ENCODE peak calls at places on chromosomes 12 and 14, in seven cellular contexts. T, J, W, G, N, Z and X are unnamed samples.

GRCh38 chr14:103825103-103825502 is 22.3 kb downstream of the PPP1R13B start:
- DNase-seq in T (no peak), N (no peak), Z (no peak), J (no peak), G (no peak), W (no peak), X (no peak)

GRCh38 chr14:80164991-80165390 is 46.3 kb downstream of the DIO2 start:
- DNase-seq in W (peak), N (no peak), Z (no peak), T (no peak), J (no peak), G (no peak), X (no peak)

GRCh38 chr12:109542014-109542413 is 31.3 kb downstream of the MMAB start:
- DNase-seq in T (no peak), G (no peak), N (no peak), J (no peak), W (no peak), Z (no peak), X (no peak)

GRCh38 chr14:65506801-65507200 is 94.3 kb downstream of the FUT8 start:
- DNase-seq in Z (no peak), J (no peak), T (no peak), W (no peak), N (no peak), G (no peak), X (no peak)

GRCh38 chr12:106248177-106248848 is 493 bp upstream of the CKAP4 start:
- DNase-seq in W (no peak), Z (peak), N (no peak), J (peak), G (peak), T (peak), X (peak)

GRCh38 chr12:85558684-85559083 is 277.5 kb downstream of the RASSF9 start:
- DNase-seq in W (no peak), Z (no peak), G (no peak), N (no peak), J (no peak), T (no peak), X (no peak)

GRCh38 chr14:64704145-64704742 is at the start of gene PLEKHG3:
- DNase-seq in T (peak), N (no peak), J (peak), W (no peak), G (peak), Z (peak), X (peak)

GRCh38 chr14:22644305-22644635 is at the start of gene OR6J1:
- DNase-seq in Z (no peak), N (no peak), W (no peak), J (no peak), T (no peak), G (no peak), X (no peak)

GRCh38 chr14:44287858-44288257 is 219.2 kb downstream of the FSCB start:
- DNase-seq in T (no peak), J (no peak), Z (no peak), G (no peak), W (no peak), N (no peak), X (no peak)